ENCODE peak calls at places on chromosome 13, in six cellular contexts. L, T, S, W, H and E are unnamed samples.

GRCh38 chr13:83450586-83450985 is 431.7 kb downstream of the SLITRK1 start:
- DNase-seq in L (no peak), T (peak), S (no peak), W (peak), H (no peak), E (no peak)

GRCh38 chr13:96519380-96519779 is 429.5 kb downstream of the HS6ST3 start:
- DNase-seq in L (no peak), T (no peak), S (no peak), W (no peak), H (no peak), E (no peak)

GRCh38 chr13:20867408-20867807 is 35.1 kb downstream of the XPO4 start:
- DNase-seq in L (no peak), T (no peak), S (no peak), W (no peak), H (no peak), E (no peak)

GRCh38 chr13:73991384-73991783 is 142.8 kb downstream of the KLF12 start:
- DNase-seq in L (no peak), T (no peak), S (no peak), W (no peak), H (no peak), E (no peak)

GRCh38 chr13:92172191-92172590 is 773.8 kb downstream of the GPC5 start:
- DNase-seq in L (no peak), T (peak), S (no peak), W (no peak), H (no peak), E (no peak)

GRCh38 chr13:64278493-64278892 is 2862.8 kb upstream of the PCDH20 start:
- DNase-seq in L (no peak), T (peak), S (no peak), W (no peak), H (no peak), E (no peak)

GRCh38 chr13:109785892-109786450 is 412 bp downstream of the IRS2 start:
- DNase-seq in L (no peak), T (peak), S (no peak), W (peak), H (no peak), E (no peak)

GRCh38 chr13:26653310-26653709 is 95.8 kb downstream of the WASF3 start:
- DNase-seq in L (no peak), T (peak), S (no peak), W (no peak), H (no peak), E (no peak)

GRCh38 chr13:48749699-48750473 is 96.2 kb downstream of the CYSLTR2 start:
- DNase-seq in L (peak), T (peak), S (peak), W (peak), H (peak), E (peak)

GRCh38 chr13:94813920-94814500 is 101.7 kb upstream of the SOX21 start:
- DNase-seq in L (no peak), T (no peak), S (no peak), W (no peak), H (no peak), E (no peak)

GRCh38 chr13:48446454-48446853 is 33.5 kb upstream of the LPAR6 start:
- DNase-seq in L (no peak), T (peak), S (no peak), W (no peak), H (no peak), E (no peak)

GRCh38 chr13:46154136-46154854 is 27.7 kb downstream of the LCP1 start:
- DNase-seq in L (no peak), T (no peak), S (no peak), W (no peak), H (no peak), E (no peak)

GRCh38 chr13:109211616-109212015 is 574.8 kb downstream of the IRS2 start:
- DNase-seq in L (peak), T (peak), S (no peak), W (peak), H (no peak), E (no peak)

GRCh38 chr13:111281751-111282311 is 38.6 kb upstream of the TEX29 start:
- DNase-seq in L (no peak), T (peak), S (no peak), W (no peak), H (no peak), E (no peak)

GRCh38 chr13:23391752-23392151 is 41.8 kb downstream of the SACS start:
- DNase-seq in L (no peak), T (peak), S (no peak), W (no peak), H (no peak), E (no peak)

GRCh38 chr13:46202956-46203355 is 8.8 kb upstream of the LRRC63 start:
- DNase-seq in L (no peak), T (no peak), S (no peak), W (no peak), H (no peak), E (no peak)

GRCh38 chr13:19658831-19659230 is 25.4 kb downstream of the MPHOSPH8 start:
- DNase-seq in L (no peak), T (no peak), S (no peak), W (no peak), H (no peak), E (no peak)

GRCh38 chr13:99357920-99358319 is 50.7 kb upstream of the GPR183 start:
- DNase-seq in L (no peak), T (no peak), S (no peak), W (peak), H (no peak), E (no peak)

GRCh38 chr13:65656740-65657329 is 1573.3 kb downstream of the PCDH9 start:
- DNase-seq in L (peak), T (peak), S (no peak), W (no peak), H (no peak), E (no peak)

GRCh38 chr13:108200781-108201398 is 14.4 kb downstream of the LIG4 start:
- DNase-seq in L (no peak), T (peak), S (no peak), W (no peak), H (no peak), E (no peak)

GRCh38 chr13:22967669-22968068 is 213.1 kb upstream of the SGCG start:
- DNase-seq in L (no peak), T (no peak), S (no peak), W (no peak), H (no peak), E (no peak)

GRCh38 chr13:99956473-99957349 is 14.9 kb downstream of the ZIC5 start:
- DNase-seq in L (no peak), T (peak), S (no peak), W (peak), H (peak), E (no peak)

GRCh38 chr13:97113231-97114001 is 108.7 kb upstream of the MBNL2 start:
- DNase-seq in L (no peak), T (no peak), S (no peak), W (no peak), H (no peak), E (no peak)

GRCh38 chr13:46382224-46382623 is 4.8 kb downstream of the RUBCNL start:
- DNase-seq in L (no peak), T (no peak), S (no peak), W (no peak), H (no peak), E (no peak)

GRCh38 chr13:95296326-95296939 is 4.8 kb downstream of the ABCC4 start:
- DNase-seq in L (peak), T (peak), S (no peak), W (peak), H (peak), E (no peak)

GRCh38 chr13:97307882-97308624 is 85.9 kb downstream of the MBNL2 start:
- DNase-seq in L (peak), T (peak), S (no peak), W (peak), H (no peak), E (no peak)

GRCh38 chr13:29516880-29517279 is 78.6 kb downstream of the SLC7A1 start:
- DNase-seq in L (no peak), T (no peak), S (no peak), W (no peak), H (no peak), E (no peak)

GRCh38 chr13:29513981-29514719 is 81.3 kb downstream of the SLC7A1 start:
- DNase-seq in L (no peak), T (peak), S (no peak), W (no peak), H (no peak), E (no peak)

GRCh38 chr13:29514720-29515310 is 80.7 kb downstream of the SLC7A1 start:
- DNase-seq in L (no peak), T (no peak), S (no peak), W (no peak), H (no peak), E (no peak)

GRCh38 chr13:29516012-29516411 is 79.5 kb downstream of the SLC7A1 start:
- DNase-seq in L (no peak), T (no peak), S (no peak), W (no peak), H (no peak), E (no peak)

DNA sequence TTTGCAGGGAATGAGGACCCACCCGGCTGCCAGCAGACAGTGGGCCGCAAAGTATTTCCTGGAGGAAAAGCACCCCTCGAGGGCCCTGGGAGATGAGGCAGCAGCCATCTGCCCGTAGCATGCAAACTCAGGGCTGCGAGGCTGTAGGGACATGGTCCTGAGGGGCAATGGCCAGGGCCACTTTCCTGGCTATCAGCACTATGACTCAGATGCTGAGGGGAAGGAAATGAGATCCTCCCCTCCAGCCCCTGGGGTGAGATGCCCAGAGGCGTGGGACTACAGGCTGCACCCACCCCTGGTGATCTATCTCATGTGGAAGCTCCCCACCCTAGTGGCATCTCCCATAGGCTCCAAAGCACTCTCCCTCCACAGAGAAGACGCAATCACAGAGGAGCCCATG is 80.1 kb downstream of the SLC7A1 start:
- DNase-seq in L (no peak), T (peak), S (no peak), W (no peak), H (no peak), E (no peak)
- H3K27ac ChIP-seq in L (no peak), T (peak), S (no peak), W (no peak), H (no peak), E (no peak)

DNA sequence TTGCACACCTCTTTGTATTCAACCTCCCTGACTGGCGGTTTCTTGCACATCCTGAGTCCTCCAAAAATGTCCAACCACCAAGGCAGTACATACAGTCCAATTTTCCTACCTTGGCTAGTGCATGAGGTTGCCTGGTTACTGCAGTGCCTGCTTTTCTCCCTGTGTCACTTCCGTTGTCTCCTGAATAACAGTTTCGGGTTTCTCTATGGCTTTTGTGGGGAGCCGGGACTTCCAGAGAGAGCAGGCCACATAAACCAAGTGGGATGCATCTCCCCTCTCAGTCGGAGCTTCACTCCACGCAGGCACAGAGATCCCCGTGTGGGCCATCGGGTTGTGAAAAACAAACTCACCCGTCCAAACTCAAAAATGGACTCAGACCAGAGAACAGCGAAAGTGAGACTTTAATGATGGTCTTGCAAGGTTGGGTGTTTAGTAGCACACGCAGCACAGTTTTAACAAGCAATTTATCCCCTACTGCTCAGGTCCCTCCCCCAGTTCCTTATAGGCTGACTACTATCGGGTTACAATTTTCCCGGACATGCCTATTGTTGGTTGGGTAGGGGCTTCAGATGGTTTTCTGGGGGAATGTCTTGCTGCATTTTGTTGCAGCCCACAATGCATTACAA is 173.1 kb downstream of the POU4F1 start:
- DNase-seq in L (no peak), T (no peak), S (no peak), W (peak), H (peak), E (no peak)
- H3K27ac ChIP-seq in L (no peak), T (no peak), S (no peak), W (no peak), H (no peak), E (no peak)

DNA sequence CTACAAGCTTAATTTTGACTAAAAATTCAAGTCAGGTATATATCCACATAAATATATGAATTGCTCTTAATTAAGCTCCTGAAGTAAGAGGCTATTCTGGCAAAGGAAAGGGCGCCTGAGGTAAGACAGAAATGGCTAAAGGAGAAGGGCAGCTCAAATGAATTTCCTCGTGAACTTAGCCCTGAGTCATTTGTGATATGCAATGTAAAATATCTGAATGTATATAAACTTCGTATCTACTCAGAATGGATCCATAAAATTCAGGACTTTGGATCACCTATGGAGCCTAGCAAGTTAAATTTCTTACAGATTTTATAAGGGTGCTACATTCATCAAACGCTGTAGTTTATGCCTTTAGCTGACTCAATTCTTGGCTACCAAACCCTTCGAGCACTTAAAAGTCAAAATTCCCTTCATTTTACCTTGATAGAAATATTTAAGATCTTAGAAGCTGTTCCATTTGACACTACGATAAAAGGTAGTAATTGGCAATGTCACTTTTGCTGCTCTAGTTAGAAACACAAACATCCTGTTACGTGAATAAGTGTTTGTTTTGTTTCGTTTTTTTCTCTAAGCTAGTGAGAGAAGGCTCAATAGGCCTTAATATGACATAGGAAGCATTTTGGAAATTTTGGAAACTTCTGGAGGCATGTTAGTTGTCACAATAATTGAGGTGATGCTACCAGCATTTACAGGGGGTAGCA is 69.2 kb downstream of the DIAPH3 start:
- DNase-seq in L (no peak), T (no peak), S (no peak), W (no peak), H (no peak), E (no peak)
- H3K27ac ChIP-seq in L (no peak), T (no peak), S (no peak), W (no peak), H (no peak), E (no peak)

GRCh38 chr13:112759834-112760233 is 70.0 kb downstream of the ATP11A start:
- DNase-seq in L (no peak), T (no peak), S (no peak), W (no peak), H (no peak), E (no peak)

GRCh38 chr13:112761701-112762689 is 72.2 kb downstream of the ATP11A start:
- DNase-seq in L (no peak), T (no peak), S (no peak), W (peak), H (no peak), E (no peak)

GRCh38 chr13:112759053-112759452 is 69.2 kb downstream of the ATP11A start:
- DNase-seq in L (no peak), T (no peak), S (no peak), W (peak), H (no peak), E (no peak)

GRCh38 chr13:112760931-112761330 is 71.1 kb downstream of the ATP11A start:
- DNase-seq in L (no peak), T (no peak), S (no peak), W (no peak), H (no peak), E (no peak)

GRCh38 chr13:112760440-112760839 is 70.6 kb downstream of the ATP11A start:
- DNase-seq in L (no peak), T (peak), S (no peak), W (no peak), H (no peak), E (peak)
- H3K27ac ChIP-seq in L (no peak), T (no peak), S (no peak), W (no peak), H (no peak), E (no peak)

DNA sequence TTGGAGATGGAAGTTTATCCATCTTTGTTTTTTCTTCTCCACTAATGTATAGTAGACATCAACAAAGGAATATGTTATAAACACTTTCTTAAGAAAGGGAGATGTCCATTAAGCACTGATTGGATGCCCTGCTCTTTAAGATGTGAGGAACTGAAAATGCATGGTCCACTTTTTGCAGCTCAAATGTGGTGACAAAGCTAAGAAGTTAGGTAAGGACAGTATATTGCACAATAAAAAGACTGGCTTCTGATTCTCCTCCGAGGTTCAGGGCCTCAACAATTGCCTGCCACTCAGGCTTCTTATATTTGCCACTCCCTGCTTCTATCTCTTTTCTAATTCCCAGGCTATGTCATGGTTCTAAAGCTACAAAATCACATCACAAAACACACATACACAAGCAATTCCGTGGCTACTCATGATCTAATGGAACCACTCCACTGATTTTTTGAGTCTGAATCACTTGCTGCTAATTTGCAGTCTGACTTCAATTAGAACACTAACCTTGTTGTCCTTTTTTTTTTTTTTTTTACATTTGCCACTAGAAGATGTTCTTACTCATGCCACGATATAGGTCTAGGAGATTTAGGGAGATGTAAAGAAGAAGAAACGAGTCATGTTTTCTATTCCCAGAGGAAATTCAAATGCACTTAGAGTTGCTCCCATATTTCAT is 29.6 kb upstream of the TNFSF11 start:
- DNase-seq in L (no peak), T (peak), S (no peak), W (no peak), H (no peak), E (no peak)
- H3K27ac ChIP-seq in L (no peak), T (no peak), S (no peak), W (no peak), H (no peak), E (no peak)